ENCODE peak calls at places on chromosomes 12 and 14, in four cellular contexts. I is activated CD8-positive, alpha-beta T cell treated with anti-CD3 and anti-CD28 coated beads, Interleukin-2, amount 10 ng/mL, durations not matched to agents 7 days and 5 days; J is activated T-helper 2 cell treated with anti-CD3 and anti-CD28 coated beads, Interferon-gamma antibody, Interleukin-2, Interleukin-4, amounts not matched to agents 10 μg/mL and 5 μg/mL and 100 μg/mL, durations not matched to agents 14 hours and 24 hours and 36 hours; E is cardiac muscle cell. B is an unnamed sample.

GRCh38 chr12:10406725-10407124 is 2.8 kb downstream of the KLRC4 start:
- DNase-seq in I (no peak), J (no peak), E (no peak), B (no peak)

GRCh38 chr12:54352891-54353874 is 11.1 kb downstream of the GPR84 start:
- DNase-seq in I (no peak), J (no peak), E (peak), B (no peak)

GRCh38 chr14:36129181-36129580 is 47.3 kb downstream of the PTCSC3 start:
- DNase-seq in I (no peak), J (no peak), E (no peak), B (no peak)

GRCh38 chr12:48044396-48044795 is 40.1 kb upstream of the COL2A1 start:
- DNase-seq in I (no peak), J (no peak), E (no peak), B (no peak)

GRCh38 chr14:39071096-39071495 is 31.9 kb downstream of the SEC23A start:
- DNase-seq in I (no peak), J (no peak), E (no peak), B (no peak)

GRCh38 chr14:71482701-71483100 is 449.5 kb upstream of the RGS6 start:
- DNase-seq in I (no peak), J (no peak), E (peak), B (no peak)

GRCh38 chr12:16495196-16495595 is 110.8 kb downstream of the LMO3 start:
- DNase-seq in I (no peak), J (no peak), E (no peak), B (no peak)

GRCh38 chr12:94145231-94145979 is 3.0 kb upstream of the PLXNC1 start:
- DNase-seq in I (no peak), J (no peak), E (peak), B (no peak)

GRCh38 chr12:4240161-4240783 is 33.3 kb upstream of the CCND2 start:
- DNase-seq in I (no peak), J (no peak), E (no peak), B (no peak)

GRCh38 chr14:26282578-26282977 is 315.3 kb downstream of the NOVA1 start:
- DNase-seq in I (no peak), J (no peak), E (peak), B (no peak)

GRCh38 chr12:32399045-32399372 is 349 bp upstream of the FGD4 start:
- DNase-seq in I (no peak), J (no peak), E (no peak), B (no peak)